ENCODE peak calls at places on chromosomes 1 and 21, in four cellular contexts. M is EH, U is DND-41, A is endodermal cell. O is an unnamed sample.

GRCh38 chr1:145962157-145963102 is 1.9 kb downstream of the ANKRD34A start:
- DNase-seq in M (peak; percentile 56), U (no peak), A (peak; percentile 63), O (peak; percentile 25)

GRCh38 chr1:246641394-246641793 is 75.1 kb downstream of the CNST start:
- DNase-seq in M (no peak), U (no peak), A (no peak), O (no peak)

GRCh38 chr1:222369991-222370910 is 177.7 kb downstream of the HHIPL2 start:
- DNase-seq in M (peak; percentile 94), U (no peak), A (no peak), O (peak; percentile 57)

GRCh38 chr21:40158356-40158755 is 291.1 kb downstream of the PCP4 start:
- DNase-seq in M (peak; percentile 18), U (no peak), A (no peak), O (no peak)

GRCh38 chr1:7464736-7465135 is 306.4 kb upstream of the VAMP3 start:
- DNase-seq in M (no peak), U (no peak), A (no peak), O (no peak)

GRCh38 chr1:36305915-36306209 is 306 bp upstream of the SH3D21 start:
- DNase-seq in M (no peak), U (no peak), A (no peak), O (no peak)

GRCh38 chr21:33924079-33924765 is 8.6 kb upstream of the ATP5PO start:
- DNase-seq in M (peak; percentile 78), U (peak; percentile 84), A (peak; percentile 96), O (peak; percentile 88)

GRCh38 chr1:31483012-31483946 is 70.3 kb downstream of the SERINC2 start:
- DNase-seq in M (peak; percentile 86), U (no peak), A (no peak), O (no peak)

GRCh38 chr1:11285883-11286734 is 13.1 kb downstream of the UBIAD1 start:
- DNase-seq in M (peak; percentile 24), U (no peak), A (no peak), O (no peak)

GRCh38 chr21:41045534-41046268 is 122.3 kb upstream of the BACE2 start:
- DNase-seq in M (no peak), U (no peak), A (peak; percentile 85), O (peak; percentile 49)

GRCh38 chr1:5910276-5910620 is 82.0 kb downstream of the NPHP4 start:
- DNase-seq in M (no peak), U (no peak), A (peak; percentile 11), O (no peak)

GRCh38 chr1:24052119-24052695 is 59.7 kb downstream of the MYOM3 start:
- DNase-seq in M (peak; percentile 55), U (no peak), A (no peak), O (no peak)

GRCh38 chr1:218494449-218494852 is 149.3 kb downstream of the TGFB2 start:
- DNase-seq in M (no peak), U (no peak), A (peak; percentile 83), O (peak; percentile 73)

GRCh38 chr1:107405241-107405640 is 264.4 kb downstream of the NTNG1 start:
- DNase-seq in M (peak; percentile 32), U (no peak), A (no peak), O (no peak)

GRCh38 chr1:229058111-229058551 is 212.8 kb upstream of the RAB4A start:
- DNase-seq in M (no peak), U (no peak), A (no peak), O (no peak)

GRCh38 chr1:11169202-11169601 is 20.0 kb upstream of the ANGPTL7 start:
- DNase-seq in M (no peak), U (no peak), A (no peak), O (no peak)

GRCh38 chr1:219317762-219318353 is 144.2 kb downstream of the LYPLAL1 start:
- DNase-seq in M (peak; percentile 39), U (no peak), A (peak; percentile 70), O (peak; percentile 78)

GRCh38 chr1:56156937-56157336 is 422.4 kb downstream of the PLPP3 start:
- DNase-seq in M (no peak), U (peak; percentile 77), A (no peak), O (no peak)

GRCh38 chr21:25338415-25338814 is 268.9 kb downstream of the MRPL39 start:
- DNase-seq in M (no peak), U (no peak), A (no peak), O (no peak)